ENCODE peak calls at places on chromosomes 13 and 19, in four cellular contexts. One of them, this sample, is unnamed.

GRCh38 chr13:42137856-42138537 is 89.5 kb downstream of the DGKH start:
- DNase-seq in aorta: no peak
- DNase-seq in HAP-1: no peak
- DNase-seq in heart right ventricle: no peak
- DNase-seq in this sample: peak; percentile 39

GRCh38 chr13:30125422-30126073 is 181.8 kb downstream of the KATNAL1 start:
- DNase-seq in aorta: no peak
- DNase-seq in HAP-1: no peak
- DNase-seq in heart right ventricle: no peak
- DNase-seq in this sample: no peak

GRCh38 chr13:101065314-101065713 is 351.0 kb downstream of the NALCN start:
- DNase-seq in heart right ventricle: no peak
- DNase-seq in HAP-1: no peak
- DNase-seq in aorta: no peak
- DNase-seq in this sample: peak; percentile 3

GRCh38 chr19:39926170-39926755 is 8.2 kb downstream of the FCGBP start:
- DNase-seq in HAP-1: no peak
- DNase-seq in aorta: no peak
- DNase-seq in heart right ventricle: no peak
- DNase-seq in this sample: no peak

GRCh38 chr13:75226755-75227435 is 255.1 kb downstream of the TBC1D4 start:
- DNase-seq in HAP-1: no peak
- DNase-seq in aorta: no peak
- DNase-seq in heart right ventricle: no peak
- DNase-seq in this sample: peak; percentile 89

GRCh38 chr19:39479916-39480315 is 722 bp upstream of the TIMM50 start:
- DNase-seq in heart right ventricle: no peak
- DNase-seq in HAP-1: no peak
- DNase-seq in aorta: no peak
- DNase-seq in this sample: no peak

GRCh38 chr13:43411741-43412140 is 375.0 kb downstream of the ENOX1 start:
- DNase-seq in aorta: no peak
- DNase-seq in heart right ventricle: peak; percentile 47
- DNase-seq in HAP-1: no peak
- DNase-seq in this sample: no peak

GRCh38 chr13:48828962-48829405 is 146.7 kb upstream of the FNDC3A start:
- DNase-seq in aorta: no peak
- DNase-seq in heart right ventricle: no peak
- DNase-seq in HAP-1: no peak
- DNase-seq in this sample: no peak

GRCh38 chr13:60135344-60135743 is 28.4 kb downstream of the DIAPH3 start:
- DNase-seq in aorta: no peak
- DNase-seq in heart right ventricle: no peak
- DNase-seq in HAP-1: no peak
- DNase-seq in this sample: no peak

GRCh38 chr19:13526552-13526951 is 20.3 kb upstream of the CACNA1A start:
- DNase-seq in aorta: no peak
- DNase-seq in HAP-1: no peak
- DNase-seq in heart right ventricle: no peak
- DNase-seq in this sample: peak; percentile 28

GRCh38 chr19:46374526-46375475 is 27.9 kb downstream of the PPP5C start:
- DNase-seq in HAP-1: no peak
- DNase-seq in heart right ventricle: no peak
- DNase-seq in aorta: no peak
- DNase-seq in this sample: no peak

GRCh38 chr19:19179548-19180441 is 9.7 kb upstream of the MEF2B start:
- DNase-seq in aorta: no peak
- DNase-seq in heart right ventricle: no peak
- DNase-seq in HAP-1: no peak
- DNase-seq in this sample: no peak

GRCh38 chr19:309206-309565 is 18.0 kb upstream of the PLPP2 start:
- DNase-seq in heart right ventricle: peak; percentile 1
- DNase-seq in HAP-1: no peak
- DNase-seq in aorta: no peak
- DNase-seq in this sample: no peak

GRCh38 chr13:31945202-31945978 is 86.2 kb upstream of the FRY start:
- DNase-seq in HAP-1: no peak
- DNase-seq in aorta: peak; percentile 90
- DNase-seq in heart right ventricle: peak; percentile 54
- DNase-seq in this sample: peak; percentile 46

GRCh38 chr13:44394649-44395048 is 21.0 kb downstream of the SERP2 start:
- DNase-seq in HAP-1: no peak
- DNase-seq in heart right ventricle: no peak
- DNase-seq in aorta: no peak
- DNase-seq in this sample: no peak

GRCh38 chr13:41196620-41197019 is 2.3 kb upstream of the KBTBD7 start:
- DNase-seq in HAP-1: no peak
- DNase-seq in aorta: no peak
- DNase-seq in heart right ventricle: no peak
- DNase-seq in this sample: peak; percentile 12

GRCh38 chr13:88919970-88920628 is 1248.9 kb downstream of the SLITRK5 start:
- DNase-seq in heart right ventricle: no peak
- DNase-seq in HAP-1: no peak
- DNase-seq in aorta: no peak
- DNase-seq in this sample: no peak

GRCh38 chr19:52823676-52824075 is 2.2 kb upstream of the ZNF28 start:
- DNase-seq in aorta: no peak
- DNase-seq in HAP-1: no peak
- DNase-seq in heart right ventricle: no peak
- DNase-seq in this sample: no peak

GRCh38 chr19:13827656-13828055 is 32.4 kb downstream of the ZSWIM4 start:
- DNase-seq in heart right ventricle: no peak
- DNase-seq in HAP-1: no peak
- DNase-seq in aorta: no peak
- DNase-seq in this sample: no peak

GRCh38 chr13:20191311-20191901 is 1.3 kb downstream of the GJB2 start:
- DNase-seq in heart right ventricle: no peak
- DNase-seq in aorta: no peak
- DNase-seq in HAP-1: no peak
- DNase-seq in this sample: no peak

GRCh38 chr19:16285769-16286564 is 38.7 kb upstream of the KLF2 start:
- DNase-seq in HAP-1: no peak
- DNase-seq in aorta: peak; percentile 61
- DNase-seq in heart right ventricle: peak; percentile 39
- DNase-seq in this sample: peak; percentile 10

GRCh38 chr13:90738881-90739280 is 608.6 kb upstream of the MIR17HG start:
- DNase-seq in heart right ventricle: no peak
- DNase-seq in aorta: no peak
- DNase-seq in HAP-1: no peak
- DNase-seq in this sample: peak; percentile 55

GRCh38 chr13:100530645-100531044 is 57.9 kb downstream of the GGACT start:
- DNase-seq in aorta: no peak
- DNase-seq in HAP-1: no peak
- DNase-seq in heart right ventricle: no peak
- DNase-seq in this sample: no peak

GRCh38 chr13:107803822-107804495 is 411.4 kb downstream of the LIG4 start:
- DNase-seq in HAP-1: no peak
- DNase-seq in heart right ventricle: no peak
- DNase-seq in aorta: no peak
- DNase-seq in this sample: no peak

GRCh38 chr13:37168151-37168550 is 62.7 kb upstream of the CSNK1A1L start:
- DNase-seq in aorta: no peak
- DNase-seq in heart right ventricle: no peak
- DNase-seq in HAP-1: no peak
- DNase-seq in this sample: no peak

GRCh38 chr13:20441879-20442278 is 83.8 kb downstream of the CRYL1 start:
- DNase-seq in heart right ventricle: no peak
- DNase-seq in aorta: no peak
- DNase-seq in HAP-1: peak; percentile 98
- DNase-seq in this sample: no peak

GRCh38 chr19:31980851-31981250 is 364.6 kb upstream of the ZNF507 start:
- DNase-seq in heart right ventricle: no peak
- DNase-seq in aorta: no peak
- DNase-seq in HAP-1: no peak
- DNase-seq in this sample: no peak

GRCh38 chr13:46172531-46172991 is 9.4 kb downstream of the LCP1 start:
- DNase-seq in heart right ventricle: no peak
- DNase-seq in aorta: no peak
- DNase-seq in HAP-1: no peak
- DNase-seq in this sample: no peak

GRCh38 chr13:80382576-80382975 is 41.6 kb upstream of the SPRY2 start:
- DNase-seq in HAP-1: no peak
- DNase-seq in heart right ventricle: no peak
- DNase-seq in aorta: no peak
- DNase-seq in this sample: no peak

GRCh38 chr13:111990362-111990761 is 76.6 kb upstream of the SOX1 start:
- DNase-seq in aorta: no peak
- DNase-seq in HAP-1: no peak
- DNase-seq in heart right ventricle: no peak
- DNase-seq in this sample: no peak
- H3K9me3 ChIP-seq in aorta: peaks cover 6% of the 10 kb centered on the region
- H3K9me3 ChIP-seq in HAP-1: no peaks in the 10 kb centered on the region
- H3K9me3 ChIP-seq in heart right ventricle: peaks cover 27% of the 10 kb centered on the region
- H3K9me3 ChIP-seq in this sample: no peaks in the 10 kb centered on the region

DNA sequence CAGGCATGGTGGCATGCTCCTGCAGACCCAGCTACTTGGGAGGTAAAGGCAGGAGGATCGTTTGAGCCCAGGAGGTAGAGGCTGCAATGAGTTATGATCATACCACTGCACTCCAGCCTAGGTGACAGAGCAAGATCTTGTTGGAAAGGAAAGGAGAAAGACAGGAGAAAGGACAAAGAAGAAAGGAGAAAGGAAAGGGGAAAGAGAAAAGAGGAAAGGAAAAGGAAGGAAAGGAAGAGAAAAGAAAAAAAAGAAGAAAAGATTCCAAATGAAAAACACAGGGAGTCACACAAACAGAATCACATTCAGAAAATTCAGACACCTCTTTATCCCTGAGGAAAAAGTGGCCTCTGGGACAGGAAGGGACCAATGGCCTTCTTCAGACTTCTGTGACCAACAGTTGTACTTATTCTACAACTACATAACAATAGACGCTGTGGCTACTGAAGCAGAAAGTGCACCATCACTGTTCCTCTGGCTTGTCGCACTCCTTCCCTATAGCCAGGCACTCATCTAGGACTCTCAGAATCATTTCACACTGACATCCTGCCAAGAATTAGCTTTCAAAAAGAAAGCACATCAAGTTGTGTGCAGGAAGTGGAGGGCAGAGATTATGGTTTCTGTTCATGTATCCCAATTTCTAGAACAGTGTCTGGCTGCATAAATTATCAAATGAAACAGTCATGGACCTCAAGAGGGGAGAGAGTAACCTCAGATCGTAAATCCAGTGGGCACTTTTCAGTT is 5.9 kb downstream of the MTMR6 start:
- DNase-seq in aorta: no peak
- DNase-seq in heart right ventricle: no peak
- DNase-seq in HAP-1: no peak
- DNase-seq in this sample: peak; percentile 15
- H3K4me1 ChIP-seq in aorta: peaks cover 3% of the 10 kb centered on the region
- H3K4me1 ChIP-seq in heart right ventricle: peaks cover 3% of the 10 kb centered on the region
- H3K4me1 ChIP-seq in HAP-1: peaks cover 4% of the 10 kb centered on the region
- H3K4me1 ChIP-seq in this sample: peaks cover 10% of the 10 kb centered on the region

GRCh38 chr19:7088999-7089398 is 19.5 kb downstream of the ZNF557 start:
- DNase-seq in HAP-1: no peak
- DNase-seq in aorta: no peak
- DNase-seq in heart right ventricle: no peak
- DNase-seq in this sample: no peak
- H3K9me3 ChIP-seq in HAP-1: peaks cover 13% of the 10 kb centered on the region
- H3K9me3 ChIP-seq in aorta: peaks cover 26% of the 10 kb centered on the region
- H3K9me3 ChIP-seq in heart right ventricle: peaks cover 99% of the 10 kb centered on the region
- H3K9me3 ChIP-seq in this sample: peaks cover 1% of the 10 kb centered on the region

DNA sequence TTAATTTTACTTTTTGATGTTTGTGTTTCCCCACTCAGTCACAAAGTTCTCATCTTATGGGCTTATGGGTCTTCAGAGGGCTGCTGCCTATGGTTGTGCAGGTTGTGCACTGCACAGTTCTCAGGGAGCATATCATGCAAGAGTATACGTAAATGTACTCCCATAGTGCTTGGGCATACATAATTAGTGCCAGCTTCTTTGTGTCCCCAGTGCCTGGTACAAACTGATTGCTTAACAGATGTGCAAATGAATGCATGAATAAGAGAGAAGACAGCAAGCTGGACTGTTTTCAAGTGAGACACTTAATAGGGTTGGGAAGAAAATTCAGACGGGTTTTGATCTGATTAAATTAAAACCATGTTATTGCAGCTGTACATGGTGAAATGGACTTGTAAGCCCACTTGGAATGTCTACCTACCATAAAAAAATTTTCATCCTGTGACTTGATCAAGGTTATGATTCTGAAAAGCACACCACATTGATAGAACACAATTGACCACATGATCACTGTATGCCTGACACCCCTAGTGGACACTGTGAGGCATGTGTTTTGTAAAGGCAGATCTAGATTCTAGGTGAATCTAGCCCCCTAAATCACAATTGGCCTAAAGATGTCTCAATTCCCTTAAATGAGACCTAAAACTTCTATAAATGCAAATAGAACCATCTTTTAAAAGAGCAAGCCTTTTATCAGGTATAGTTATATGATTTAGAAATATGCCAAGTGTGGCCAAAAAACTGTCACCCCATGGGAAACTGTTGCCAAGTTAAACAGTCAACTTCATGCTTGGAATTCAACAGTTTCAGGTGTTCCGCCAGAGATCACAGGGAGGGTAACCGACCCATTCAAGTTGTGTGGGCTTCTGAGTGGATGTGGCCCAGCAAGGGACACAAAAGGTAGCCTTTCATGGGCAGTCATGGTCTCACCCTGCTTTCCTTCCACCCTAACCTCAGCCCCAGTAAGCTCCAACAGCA is 27.9 kb downstream of the FAM124A start:
- DNase-seq in HAP-1: no peak
- DNase-seq in aorta: no peak
- DNase-seq in heart right ventricle: no peak
- DNase-seq in this sample: no peak
- H3K4me1 ChIP-seq in HAP-1: peaks cover 19% of the 10 kb centered on the region
- H3K4me1 ChIP-seq in aorta: no peaks in the 10 kb centered on the region
- H3K4me1 ChIP-seq in heart right ventricle: peaks cover 24% of the 10 kb centered on the region
- H3K4me1 ChIP-seq in this sample: peaks cover 24% of the 10 kb centered on the region

GRCh38 chr13:68944272-68944671 is 1163.4 kb upstream of the ATXN8OS start:
- DNase-seq in aorta: no peak
- DNase-seq in HAP-1: no peak
- DNase-seq in heart right ventricle: no peak
- DNase-seq in this sample: no peak

GRCh38 chr13:68938639-68939038 is 1169.0 kb upstream of the ATXN8OS start:
- DNase-seq in heart right ventricle: no peak
- DNase-seq in HAP-1: no peak
- DNase-seq in aorta: no peak
- DNase-seq in this sample: no peak

DNA sequence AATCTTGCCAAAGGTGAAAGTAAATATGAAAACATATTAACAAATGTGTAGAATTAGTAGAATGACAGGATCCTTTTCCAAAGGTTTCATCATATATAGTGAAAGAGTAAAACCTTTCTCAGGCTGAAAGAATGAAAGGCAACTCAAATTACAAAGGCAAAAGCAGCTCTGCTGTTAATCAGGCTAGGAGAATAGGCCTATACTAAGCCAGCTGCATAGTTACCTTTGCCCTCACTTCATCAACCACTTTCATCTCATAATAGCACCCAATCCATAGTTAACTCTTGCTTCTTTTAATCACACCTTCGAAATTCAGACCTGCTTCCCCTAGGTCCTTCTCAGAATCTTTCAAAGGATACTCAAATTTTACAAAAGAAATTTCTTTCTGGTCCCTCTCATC is 1167.6 kb upstream of the ATXN8OS start:
- DNase-seq in heart right ventricle: no peak
- DNase-seq in HAP-1: peak; percentile 15
- DNase-seq in aorta: no peak
- DNase-seq in this sample: no peak
- H3K9me3 ChIP-seq in heart right ventricle: peaks cover 11% of the 10 kb centered on the region
- H3K9me3 ChIP-seq in HAP-1: no peaks in the 10 kb centered on the region
- H3K9me3 ChIP-seq in aorta: no peaks in the 10 kb centered on the region
- H3K9me3 ChIP-seq in this sample: no peaks in the 10 kb centered on the region